ENCODE peak calls at places on chromosomes 5 and 9, in ten cellular contexts. Z, T, Y, N, U, R, O, B, M and G are unnamed samples. For H3K36me3, the result is how much of the 10 kb centered on the place peaks cover.

GRCh38 chr5:84983093-84983492 is 598.4 kb upstream of the EDIL3 start:
- DNase-seq in B (no peak), M (no peak), U (no peak), R (no peak), Y (no peak), Z (no peak), T (no peak), N (no peak), O (no peak), G (no peak)

GRCh38 chr5:73883646-73884045 is 257.6 kb downstream of the ARHGEF28 start:
- DNase-seq in R (no peak), O (no peak), N (no peak), M (no peak), B (no peak), T (no peak), U (no peak), Z (no peak), Y (no peak), G (peak)

GRCh38 chr9:5566054-5566618 is 55.8 kb downstream of the PDCD1LG2 start:
- DNase-seq in R (no peak), Z (no peak), B (no peak), Y (no peak), O (no peak), M (no peak), N (no peak), U (no peak), T (no peak), G (no peak)

GRCh38 chr5:91329273-91329672 is 53.8 kb downstream of the ARRDC3 start:
- DNase-seq in Z (no peak), M (no peak), R (no peak), U (no peak), Y (no peak), N (no peak), T (no peak), O (no peak), B (no peak), G (no peak)

GRCh38 chr9:136994885-136995224 is 1.5 kb downstream of the CLIC3 start:
- DNase-seq in Z (no peak), T (no peak), O (no peak), M (no peak), N (no peak), Y (peak), U (no peak), B (no peak), R (no peak), G (no peak)

GRCh38 chr9:4105183-4105582 is 194.7 kb downstream of the GLIS3 start:
- DNase-seq in O (no peak), T (no peak), M (no peak), R (no peak), N (no peak), Y (no peak), U (no peak), B (no peak), Z (no peak), G (no peak)

GRCh38 chr5:55857247-55857640 is 6.1 kb downstream of the IL31RA start:
- DNase-seq in M (no peak), O (no peak), Y (no peak), B (no peak), U (no peak), R (no peak), N (no peak), T (no peak), Z (no peak), G (no peak)

GRCh38 chr9:133577463-133578112 is 31.6 kb downstream of the FAM163B start:
- DNase-seq in U (no peak), O (no peak), B (no peak), N (no peak), T (no peak), M (no peak), R (no peak), Z (no peak), Y (no peak), G (no peak)

GRCh38 chr5:27908341-27908740 is 870.0 kb upstream of the CDH9 start:
- DNase-seq in B (no peak), T (no peak), Y (no peak), M (no peak), N (no peak), O (no peak), U (no peak), R (no peak), Z (no peak), G (no peak)

GRCh38 chr5:93192107-93192506 is 388.9 kb downstream of the NR2F1-AS1 start:
- DNase-seq in R (no peak), Z (no peak), B (no peak), T (no peak), U (no peak), Y (no peak), M (no peak), N (no peak), O (peak), G (peak)

GRCh38 chr9:2015581-2016410 is 649 bp downstream of the SMARCA2 start:
- DNase-seq in B (peak), Y (peak), T (peak), M (peak), U (peak), N (peak), O (peak), R (peak), Z (peak), G (peak)

GRCh38 chr9:116163293-116164055 is 9.9 kb downstream of the PAPPA start:
- DNase-seq in O (no peak), B (no peak), T (no peak), R (no peak), U (no peak), M (no peak), Y (peak), N (no peak), Z (no peak), G (no peak)

GRCh38 chr5:53481887-53482716 is 1.7 kb downstream of the FST start:
- DNase-seq in B (peak), Y (peak), N (peak), T (peak), M (peak), R (peak), Z (peak), O (peak), U (peak), G (peak)

GRCh38 chr5:180395540-180396274 is 42.6 kb upstream of the GFPT2 start:
- DNase-seq in U (no peak), R (no peak), Y (no peak), T (no peak), N (no peak), Z (no peak), M (peak), B (no peak), O (no peak), G (no peak)

GRCh38 chr5:72209515-72210115 is 102.3 kb downstream of the MAP1B start:
- DNase-seq in N (no peak), B (peak), T (no peak), O (no peak), Z (no peak), Y (peak), M (no peak), R (no peak), U (no peak), G (no peak)

GRCh38 chr9:116546711-116547581 is 140.2 kb upstream of the TRIM32 start:
- DNase-seq in Z (no peak), M (no peak), U (no peak), O (peak), B (no peak), Y (no peak), N (no peak), T (no peak), R (no peak), G (peak)

GRCh38 chr9:97276310-97276852 is 31.1 kb upstream of the CCDC180 start:
- DNase-seq in M (no peak), O (no peak), R (no peak), Y (peak), B (no peak), U (no peak), N (no peak), Z (no peak), T (no peak), G (no peak)

GRCh38 chr5:73901045-73901444 is 275.0 kb downstream of the ARHGEF28 start:
- DNase-seq in O (peak), T (peak), R (no peak), U (peak), N (peak), Y (peak), Z (no peak), M (no peak), B (no peak), G (peak)

GRCh38 chr5:1223278-1223670 is 1.9 kb upstream of the SLC6A18 start:
- DNase-seq in B (no peak), M (no peak), T (no peak), U (no peak), Z (no peak), R (no peak), N (no peak), O (no peak), Y (no peak), G (no peak)

GRCh38 chr5:26763151-26763550 is 275.2 kb downstream of the CDH9 start:
- DNase-seq in B (no peak), Z (no peak), N (no peak), T (no peak), O (peak), Y (no peak), R (no peak), M (no peak), U (no peak), G (no peak)

GRCh38 chr5:83503662-83504061 is 32.1 kb downstream of the VCAN start:
- DNase-seq in T (no peak), R (no peak), B (no peak), Z (no peak), N (no peak), Y (no peak), U (no peak), M (no peak), O (no peak), G (no peak)

GRCh38 chr5:77452351-77452750 is 39.8 kb downstream of the WDR41 start:
- DNase-seq in U (no peak), Y (no peak), M (no peak), Z (no peak), O (no peak), B (no peak), T (no peak), R (no peak), N (no peak), G (no peak)
- H3K36me3 ChIP-seq in U (under half), Y (under half), M (under half), Z (under half), O (half or more), B (under half), T (under half), R (under half), N (under half), G (under half)

GRCh38 chr9:121325387-121325786 is 44.7 kb downstream of the STOM start:
- DNase-seq in Z (no peak), M (no peak), U (no peak), R (no peak), O (no peak), T (no peak), N (no peak), Y (no peak), B (no peak), G (no peak)
- H3K36me3 ChIP-seq in Z (under half), M (half or more), U (under half), R (half or more), O (half or more), T (under half), N (half or more), Y (under half), B (under half), G (half or more)

DNA sequence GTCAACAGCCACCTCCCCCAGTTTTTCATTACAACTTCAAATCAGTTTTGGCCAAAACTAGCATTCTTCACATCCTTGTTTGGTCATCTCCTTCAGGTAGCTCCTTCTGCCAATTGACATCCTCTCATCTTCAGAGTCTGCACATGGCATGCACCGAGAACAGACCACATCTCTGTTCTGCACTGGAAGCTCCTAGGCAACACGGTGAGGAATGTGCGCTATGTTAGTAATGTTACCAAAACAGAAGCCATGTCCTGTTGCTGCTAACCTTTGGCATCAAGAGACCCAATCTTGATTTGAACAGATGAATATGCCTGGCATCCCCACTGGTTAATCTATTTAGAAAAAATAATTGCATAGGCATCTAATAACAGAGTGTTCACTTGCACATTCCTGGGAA is 5.1 kb upstream of the HK3 start:
- DNase-seq in T (no peak), B (no peak), Y (no peak), R (no peak), U (no peak), O (no peak), Z (no peak), M (no peak), N (no peak), G (no peak)
- H3K36me3 ChIP-seq in T (under half), B (under half), Y (under half), R (half or more), U (under half), O (half or more), Z (half or more), M (half or more), N (under half), G (under half)

GRCh38 chr9:113963017-113963620 is 87.0 kb downstream of the ZNF618 start:
- DNase-seq in T (no peak), M (no peak), Z (no peak), R (peak), B (no peak), U (no peak), Y (peak), N (no peak), O (peak), G (peak)

GRCh38 chr9:113957778-113958430 is 81.8 kb downstream of the ZNF618 start:
- DNase-seq in N (no peak), U (no peak), M (no peak), T (no peak), O (peak), B (no peak), R (no peak), Y (no peak), Z (no peak), G (peak)

GRCh38 chr9:113962391-113962790 is 86.3 kb downstream of the ZNF618 start:
- DNase-seq in N (no peak), R (no peak), M (no peak), Y (no peak), B (no peak), O (no peak), T (no peak), Z (no peak), U (no peak), G (no peak)

GRCh38 chr9:113958556-113958955 is 82.4 kb downstream of the ZNF618 start:
- DNase-seq in T (no peak), U (no peak), M (no peak), N (no peak), O (no peak), Y (no peak), Z (no peak), R (no peak), B (no peak), G (no peak)

DNA sequence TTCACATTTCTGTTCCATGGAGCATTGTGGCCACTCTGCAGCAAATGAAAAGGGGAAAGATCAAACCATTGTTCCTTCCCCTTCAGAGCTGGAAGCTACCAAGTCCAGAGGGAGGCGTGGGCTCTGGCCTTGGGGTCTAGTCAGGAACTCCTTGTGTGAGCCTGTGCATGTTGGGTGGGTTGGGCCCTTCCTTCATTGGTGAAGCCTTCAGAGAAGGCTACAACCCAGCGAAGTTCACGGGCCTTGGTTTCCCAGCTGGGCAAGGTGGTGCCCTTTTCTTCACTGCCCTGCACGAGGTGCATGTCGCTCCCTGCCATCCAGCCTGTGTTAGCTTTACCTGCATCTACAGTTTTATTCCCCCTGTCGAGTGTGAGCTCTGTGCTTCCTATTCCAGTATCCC is 84.6 kb downstream of the ZNF618 start:
- DNase-seq in R (no peak), U (no peak), Z (no peak), T (no peak), O (no peak), Y (no peak), B (no peak), N (no peak), M (no peak), G (no peak)
- H3K36me3 ChIP-seq in R (under half), U (under half), Z (under half), T (under half), O (under half), Y (under half), B (under half), N (under half), M (under half), G (under half)

DNA sequence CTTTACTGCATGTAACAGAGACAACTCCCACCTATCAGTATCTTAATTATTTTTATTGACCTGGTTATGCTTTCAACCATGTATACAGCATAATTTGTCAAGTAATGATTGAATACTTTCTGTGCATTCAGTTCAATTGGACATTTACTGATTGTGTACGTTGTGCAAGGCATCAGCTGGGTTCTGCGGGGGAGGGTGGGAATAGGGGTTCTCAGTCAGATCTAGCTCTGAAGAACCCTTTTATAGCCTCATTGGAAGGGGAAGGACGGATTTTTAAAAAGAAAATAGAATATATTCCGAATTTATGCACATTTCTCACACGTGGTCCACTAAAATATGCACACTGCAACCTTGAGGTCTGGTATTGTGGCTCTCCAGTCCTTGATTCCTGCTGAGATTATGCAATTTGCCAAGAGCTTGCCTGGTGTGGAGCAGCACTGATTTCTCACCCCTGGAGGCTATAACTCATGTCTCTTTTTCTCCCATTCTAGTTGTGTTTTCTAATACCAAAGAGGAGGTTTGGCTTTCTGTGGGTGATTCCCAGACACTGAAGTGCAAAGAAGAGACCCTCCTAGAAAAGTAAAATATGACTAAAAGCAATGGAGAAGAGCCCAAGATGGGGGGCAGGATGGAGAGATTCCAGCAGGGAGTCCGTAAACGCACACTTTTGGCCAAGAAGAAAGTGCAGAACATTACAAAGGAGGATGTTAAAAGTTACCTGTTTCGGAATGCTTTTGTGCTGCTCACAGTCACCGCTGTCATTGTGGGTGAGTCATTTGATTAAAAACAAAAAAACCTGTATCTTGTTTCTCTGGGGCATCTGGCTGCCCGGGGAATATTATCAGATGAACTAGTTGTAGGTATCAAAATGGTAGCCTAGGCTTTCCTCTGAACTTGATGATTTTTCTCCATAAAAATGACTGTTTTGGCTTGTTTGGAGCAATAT is 1.7 kb downstream of the SLC1A3 start:
- DNase-seq in T (no peak), M (no peak), U (no peak), R (no peak), N (no peak), B (no peak), Y (no peak), Z (no peak), O (peak), G (peak)
- H3K36me3 ChIP-seq in T (under half), M (under half), U (under half), R (under half), N (under half), B (under half), Y (under half), Z (under half), O (under half), G (under half)

GRCh38 chr9:131214931-131215330 is 61.4 kb downstream of the FAM78A start:
- DNase-seq in B (no peak), R (no peak), N (no peak), M (no peak), Z (no peak), T (no peak), U (no peak), Y (no peak), O (no peak), G (no peak)

GRCh38 chr9:131216806-131217205 is 59.5 kb downstream of the FAM78A start:
- DNase-seq in R (no peak), T (no peak), Z (no peak), O (no peak), B (no peak), N (no peak), M (no peak), Y (no peak), U (no peak), G (no peak)

GRCh38 chr9:131218370-131218769 is 57.9 kb downstream of the FAM78A start:
- DNase-seq in B (no peak), U (no peak), M (no peak), Z (no peak), R (no peak), T (no peak), O (no peak), Y (no peak), N (no peak), G (no peak)

GRCh38 chr9:131217321-131218031 is 58.8 kb downstream of the FAM78A start:
- DNase-seq in B (no peak), R (no peak), Y (no peak), T (no peak), M (no peak), Z (no peak), U (no peak), O (no peak), N (no peak), G (no peak)

DNA sequence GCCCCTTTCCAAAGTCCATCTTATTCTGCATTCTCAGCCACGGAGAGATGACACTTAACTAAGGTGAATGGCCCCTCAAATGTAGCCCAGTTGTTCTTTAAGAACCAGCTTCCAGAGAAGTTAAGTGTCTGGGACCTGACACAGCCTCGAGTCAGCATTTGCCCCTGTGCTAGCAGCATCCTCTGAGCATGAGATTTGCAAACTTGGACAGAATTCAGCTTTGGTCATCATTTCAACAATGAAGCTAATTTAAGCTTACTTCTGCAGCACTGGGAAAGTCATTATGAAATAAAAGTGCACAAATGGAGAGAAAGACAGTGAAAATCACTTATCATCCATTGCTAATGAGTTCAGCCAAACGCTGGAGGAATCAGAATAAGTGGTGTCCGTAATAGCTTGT is 61.9 kb downstream of the FAM78A start:
- DNase-seq in N (no peak), Y (no peak), M (no peak), O (no peak), R (no peak), U (no peak), B (no peak), Z (no peak), T (no peak), G (no peak)
- H3K36me3 ChIP-seq in N (under half), Y (under half), M (half or more), O (under half), R (under half), U (under half), B (under half), Z (under half), T (under half), G (under half)